ENCODE peak calls at places on chromosomes 3 and 15, in eight cellular contexts. O, S, R, K, A, G, P and V are unnamed samples.
A peak's percentile ranks its signal among the peaks of the same experiment; 100 is the strongest.

GRCh38 chr3:88189361-88189810 is 39.6 kb downstream of the C3orf38 start:
- DNase-seq in O (peak; percentile 18), S (peak; percentile 46), R (no peak), K (no peak), A (no peak), G (no peak), P (no peak), V (no peak)

GRCh38 chr3:46449755-46450552 is 14.8 kb downstream of the LTF start:
- DNase-seq in O (peak; percentile 22), S (peak; percentile 51), R (no peak), K (no peak), A (no peak), G (no peak), P (no peak), V (no peak)

GRCh38 chr15:75620776-75621536 is 4.6 kb downstream of the SNUPN start:
- DNase-seq in O (peak; percentile 61), S (no peak), R (peak; percentile 87), K (peak; percentile 85), A (peak; percentile 84), G (peak; percentile 91), P (peak; percentile 75), V (peak; percentile 85)

GRCh38 chr3:37693791-37694194 is 167.9 kb upstream of the CTDSPL start:
- DNase-seq in O (no peak), S (no peak), R (no peak), K (no peak), A (no peak), G (no peak), P (no peak), V (no peak)

GRCh38 chr15:74798388-74799254 is 14.0 kb upstream of the LMAN1L start:
- DNase-seq in O (no peak), S (no peak), R (peak; percentile 85), K (no peak), A (no peak), G (peak; percentile 62), P (no peak), V (no peak)

GRCh38 chr3:8709287-8709686 is 24.3 kb upstream of the CAV3 start:
- DNase-seq in O (no peak), S (no peak), R (no peak), K (no peak), A (no peak), G (no peak), P (no peak), V (no peak)

GRCh38 chr3:38453075-38453913 is at the start of gene ACVR2B:
- DNase-seq in O (peak; percentile 86), S (peak; percentile 93), R (peak; percentile 94), K (peak; percentile 88), A (peak; percentile 90), G (peak; percentile 95), P (peak; percentile 92), V (peak; percentile 85)

GRCh38 chr3:173429076-173429475 is 31.5 kb downstream of the NLGN1 start:
- DNase-seq in O (no peak), S (no peak), R (no peak), K (no peak), A (no peak), G (no peak), P (no peak), V (no peak)

GRCh38 chr15:73899197-73900128 is 26.1 kb downstream of the TBC1D21 start:
- DNase-seq in O (peak; percentile 37), S (no peak), R (no peak), K (no peak), A (no peak), G (no peak), P (no peak), V (peak; percentile 65)

GRCh38 chr3:155391583-155391982 is 98.1 kb upstream of the STRIT1 start:
- DNase-seq in O (peak; percentile 63), S (no peak), R (no peak), K (peak; percentile 22), A (peak; percentile 70), G (peak; percentile 68), P (no peak), V (no peak)

GRCh38 chr15:79918278-79918677 is 21.5 kb upstream of the MTHFS start:
- DNase-seq in O (no peak), S (no peak), R (no peak), K (no peak), A (no peak), G (no peak), P (no peak), V (no peak)
- H3K9me3 ChIP-seq in O (peaks cover 22% of the 10 kb centered on the region), S (peaks cover 47% of the 10 kb centered on the region), R (peaks cover 67% of the 10 kb centered on the region), K (no peaks in the 10 kb centered on the region), A (peaks cover 88% of the 10 kb centered on the region), G (peaks cover 69% of the 10 kb centered on the region), P (peaks cover 12% of the 10 kb centered on the region), V (peaks cover 57% of the 10 kb centered on the region)

GRCh38 chr3:132721479-132722164 is 587 bp downstream of the NPHP3 start:
- DNase-seq in O (peak; percentile 74), S (peak; percentile 60), R (peak; percentile 89), K (peak; percentile 20), A (peak; percentile 60), G (peak; percentile 88), P (no peak), V (peak; percentile 75)

GRCh38 chr3:132723551-132723950 is 1.3 kb upstream of the NPHP3 start:
- DNase-seq in O (no peak), S (no peak), R (no peak), K (no peak), A (no peak), G (no peak), P (no peak), V (no peak)

GRCh38 chr3:132722165-132723023 is at the start of gene NPHP3:
- DNase-seq in O (peak; percentile 97), S (peak; percentile 92), R (peak; percentile 98), K (peak; percentile 97), A (peak; percentile 99), G (peak; percentile 99), P (peak; percentile 96), V (peak; percentile 97)

GRCh38 chr3:132726341-132726823 is 4.2 kb upstream of the NPHP3 start:
- DNase-seq in O (peak; percentile 76), S (peak; percentile 45), R (no peak), K (no peak), A (no peak), G (no peak), P (no peak), V (no peak)

GRCh38 chr3:132723024-132723462 is 834 bp upstream of the NPHP3 start:
- DNase-seq in O (no peak), S (no peak), R (no peak), K (no peak), A (no peak), G (no peak), P (no peak), V (no peak)
- H3K4me1 ChIP-seq in O (peaks cover 14% of the 10 kb centered on the region), S (peaks cover 9% of the 10 kb centered on the region), R (peaks cover 30% of the 10 kb centered on the region), K (no peaks in the 10 kb centered on the region), A (peaks cover 38% of the 10 kb centered on the region), G (peaks cover 40% of the 10 kb centered on the region), P (peaks cover 2% of the 10 kb centered on the region), V (peaks cover 8% of the 10 kb centered on the region)

GRCh38 chr15:26503998-26504397 is 268.9 kb downstream of the GABRB3 start:
- DNase-seq in O (peak; percentile 33), S (no peak), R (no peak), K (no peak), A (no peak), G (no peak), P (no peak), V (no peak)
- H3K9me3 ChIP-seq in O (no peaks in the 10 kb centered on the region), S (no peaks in the 10 kb centered on the region), R (peaks cover 3% of the 10 kb centered on the region), K (no peaks in the 10 kb centered on the region), A (peaks cover 20% of the 10 kb centered on the region), G (no peaks in the 10 kb centered on the region), P (no peaks in the 10 kb centered on the region), V (peaks cover 4% of the 10 kb centered on the region)

GRCh38 chr3:134311265-134311664 is 60.6 kb upstream of the RYK start:
- DNase-seq in O (no peak), S (no peak), R (no peak), K (no peak), A (no peak), G (no peak), P (no peak), V (no peak)
- H3K4me1 ChIP-seq in O (peaks cover 15% of the 10 kb centered on the region), S (peaks cover 13% of the 10 kb centered on the region), R (peaks cover 53% of the 10 kb centered on the region), K (peaks cover 10% of the 10 kb centered on the region), A (peaks cover 65% of the 10 kb centered on the region), G (peaks cover 73% of the 10 kb centered on the region), P (peaks cover 25% of the 10 kb centered on the region), V (peaks cover 36% of the 10 kb centered on the region)

DNA sequence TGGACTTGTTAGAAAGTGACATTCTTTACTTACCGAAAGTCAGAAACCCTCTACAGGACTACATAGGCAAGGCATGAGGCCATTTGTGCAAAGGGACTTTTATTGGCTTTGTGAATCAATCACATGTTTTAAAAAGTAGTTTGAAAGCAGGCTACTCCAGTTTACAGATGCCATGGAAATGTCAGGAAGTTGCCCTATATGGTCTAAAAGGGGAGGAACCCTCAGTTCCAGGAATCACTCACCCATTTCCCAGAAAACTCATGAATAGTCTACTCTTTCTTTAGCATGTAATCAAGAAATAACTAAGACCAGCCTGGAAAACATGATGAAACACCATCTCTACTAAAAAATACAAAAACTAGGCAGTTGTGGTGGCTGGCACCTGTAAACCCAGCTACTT is 51.0 kb upstream of the MKRN3 start:
- DNase-seq in O (no peak), S (peak; percentile 33), R (no peak), K (no peak), A (no peak), G (no peak), P (no peak), V (no peak)
- H3K9me3 ChIP-seq in O (no peaks in the 10 kb centered on the region), S (no peaks in the 10 kb centered on the region), R (no peaks in the 10 kb centered on the region), K (no peaks in the 10 kb centered on the region), A (peaks cover 17% of the 10 kb centered on the region), G (peaks cover 6% of the 10 kb centered on the region), P (no peaks in the 10 kb centered on the region), V (no peaks in the 10 kb centered on the region)

DNA sequence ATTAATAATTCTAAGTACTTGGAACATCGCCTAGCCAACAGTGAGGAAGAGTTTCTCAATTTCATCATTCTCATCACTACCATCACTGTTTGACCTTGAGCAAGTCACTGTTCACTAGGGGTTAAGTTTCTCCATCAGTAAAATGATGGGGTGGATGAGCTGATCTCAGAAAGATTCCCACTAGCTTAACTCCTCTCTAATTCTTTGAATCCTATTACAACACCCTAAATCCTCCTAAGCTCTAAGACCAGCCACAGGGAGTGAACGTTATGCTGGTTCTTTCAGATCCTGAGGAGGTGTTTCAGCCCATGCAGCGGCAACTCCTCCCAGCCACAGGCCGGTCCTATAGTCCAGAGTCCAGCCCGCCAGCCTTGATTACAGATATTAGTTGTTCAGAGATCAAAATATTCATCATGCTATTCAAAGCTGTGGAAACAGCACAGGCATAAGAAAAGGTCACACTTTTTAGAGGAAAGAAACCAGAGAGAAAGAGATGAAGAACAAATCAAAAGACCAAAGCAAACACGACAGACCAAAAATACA is 15.1 kb downstream of the MB21D2 start:
- DNase-seq in O (no peak), S (no peak), R (no peak), K (no peak), A (no peak), G (no peak), P (no peak), V (no peak)
- H3K4me1 ChIP-seq in O (peaks cover 17% of the 10 kb centered on the region), S (no peaks in the 10 kb centered on the region), R (no peaks in the 10 kb centered on the region), K (no peaks in the 10 kb centered on the region), A (peaks cover 7% of the 10 kb centered on the region), G (no peaks in the 10 kb centered on the region), P (peaks cover 2% of the 10 kb centered on the region), V (peaks cover 43% of the 10 kb centered on the region)

GRCh38 chr3:128858167-128858566 is 21.3 kb upstream of the ACAD9 start:
- DNase-seq in O (no peak), S (no peak), R (no peak), K (no peak), A (no peak), G (no peak), P (no peak), V (no peak)
- H3K9me3 ChIP-seq in O (peaks cover 14% of the 10 kb centered on the region), S (peaks cover 24% of the 10 kb centered on the region), R (peaks cover 12% of the 10 kb centered on the region), K (no peaks in the 10 kb centered on the region), A (peaks cover 68% of the 10 kb centered on the region), G (peaks cover 27% of the 10 kb centered on the region), P (peaks cover 12% of the 10 kb centered on the region), V (peaks cover 15% of the 10 kb centered on the region)